ENCODE peak calls at places on chromosomes 16 and 17, in four cellular contexts. K, L, S and O are unnamed samples. For H4K20me1, the result is how much of the 10 kb centered on the place peaks cover.

GRCh38 chr17:48149174-48150106 is 41.9 kb downstream of the SNX11 start:
- DNase-seq in L (no peak), K (no peak), S (no peak), O (no peak)

GRCh38 chr17:76121932-76122383 is 18.4 kb upstream of the EXOC7 start:
- DNase-seq in S (no peak), K (no peak), L (no peak), O (no peak)

GRCh38 chr17:7673239-7673638 is 14.1 kb downstream of the TP53 start:
- DNase-seq in L (no peak), S (peak), K (no peak), O (peak)

GRCh38 chr17:58516644-58517377 is 2.4 kb upstream of the MTMR4 start:
- DNase-seq in L (no peak), K (no peak), S (no peak), O (no peak)

GRCh38 chr16:1820096-1820972 is 6.3 kb downstream of the HAGH start:
- DNase-seq in S (no peak), L (no peak), K (no peak), O (no peak)

GRCh38 chr17:76497979-76498885 is 3.0 kb downstream of the RHBDF2 start:
- DNase-seq in L (peak), S (peak), K (peak), O (no peak)

GRCh38 chr16:2531696-2532493 is 687 bp upstream of the CEMP1 start:
- DNase-seq in K (peak), L (peak), S (peak), O (peak)

GRCh38 chr17:52035336-52035915 is 123.1 kb downstream of the CA10 start:
- DNase-seq in L (no peak), S (no peak), K (no peak), O (no peak)

GRCh38 chr16:3023669-3024478 is at the start of the genes HCFC1R1 and THOC6:
- DNase-seq in S (peak), L (peak), K (peak), O (peak)

GRCh38 chr17:34291721-34292348 is 6.3 kb downstream of the CCL11 start:
- DNase-seq in L (no peak), K (no peak), S (peak), O (no peak)

GRCh38 chr16:57032931-57033330 is 43.6 kb downstream of the NLRC5 start:
- DNase-seq in K (no peak), L (no peak), S (no peak), O (no peak)

GRCh38 chr17:41057547-41057946 is 2.4 kb downstream of the KRTAP2-3 start:
- DNase-seq in S (no peak), K (no peak), L (no peak), O (peak)

GRCh38 chr16:89481556-89481955 is 8.8 kb downstream of the ANKRD11 start:
- DNase-seq in L (no peak), S (no peak), K (no peak), O (peak)

GRCh38 chr17:50280801-50281441 is 6.7 kb downstream of the TMEM92 start:
- DNase-seq in S (no peak), L (no peak), K (no peak), O (no peak)
- H3K4me2 ChIP-seq in S (no peak), L (no peak), K (no peak), O (no peak)

GRCh38 chr17:82097187-82097918 is 683 bp downstream of the FASN start:
- DNase-seq in L (no peak), K (peak), S (peak), O (peak)
- H2AFZ ChIP-seq in L (no peak), K (peak), S (no peak), O (no peak)

DNA sequence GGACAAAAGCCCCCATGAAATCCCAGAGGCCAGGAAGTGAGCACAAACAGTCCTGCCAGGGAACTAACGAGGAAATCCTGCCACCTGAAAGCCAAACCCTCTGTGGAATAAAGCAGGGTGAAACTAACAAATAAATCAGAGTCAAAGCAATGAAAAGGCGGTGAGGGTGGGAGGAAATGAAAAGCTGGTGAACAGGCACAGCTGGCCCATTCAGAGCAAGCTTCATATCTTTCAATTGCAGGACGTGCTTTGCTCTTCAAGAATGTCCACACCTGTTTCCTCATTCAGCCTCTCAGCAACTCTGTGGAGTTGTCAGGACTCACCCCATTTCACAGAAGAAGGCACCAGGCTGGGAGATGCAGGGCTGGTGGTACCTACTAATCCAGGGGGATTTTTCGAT is 108.0 kb downstream of the ABCC12 start:
- DNase-seq in L (no peak), S (no peak), K (no peak), O (peak)
- H4K20me1 ChIP-seq in L (under half), S (under half), K (under half), O (under half)

DNA sequence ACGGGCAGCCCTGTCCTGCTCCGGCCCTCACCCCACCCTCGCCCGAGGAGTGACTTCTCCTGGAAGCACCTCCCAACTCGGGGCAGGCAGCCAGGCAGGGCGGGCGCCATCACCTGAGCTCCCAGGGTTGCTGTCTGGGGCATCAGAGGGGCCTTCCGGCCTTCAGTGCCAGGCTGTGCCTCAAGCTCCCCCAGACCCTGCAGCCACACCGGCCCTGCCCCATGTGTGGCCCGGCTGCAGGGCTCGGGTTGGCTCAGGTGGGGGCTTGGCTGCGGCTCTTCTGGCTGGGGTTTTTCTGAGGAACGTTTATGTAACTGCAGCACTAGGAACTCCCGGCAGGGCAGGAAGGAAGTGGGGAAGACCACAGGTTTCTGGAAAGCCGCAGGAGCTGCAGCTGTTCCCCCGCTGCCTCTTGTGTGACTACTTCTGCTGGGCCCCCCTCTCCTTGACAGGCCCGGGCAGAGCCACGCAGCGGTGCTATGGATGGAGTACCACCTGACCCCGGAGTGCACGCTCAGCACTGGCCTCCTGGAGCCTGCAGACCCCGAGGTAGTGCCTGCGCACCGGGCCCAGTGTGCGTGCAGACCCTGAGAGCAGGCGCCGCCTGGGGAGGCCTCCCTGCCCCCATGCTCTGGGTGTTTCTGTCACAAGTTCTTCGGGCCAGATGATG is 45.6 kb downstream of the PRMT7 start:
- DNase-seq in S (no peak), L (no peak), K (no peak), O (no peak)
- H3K4me2 ChIP-seq in S (no peak), L (peak), K (no peak), O (no peak)

DNA sequence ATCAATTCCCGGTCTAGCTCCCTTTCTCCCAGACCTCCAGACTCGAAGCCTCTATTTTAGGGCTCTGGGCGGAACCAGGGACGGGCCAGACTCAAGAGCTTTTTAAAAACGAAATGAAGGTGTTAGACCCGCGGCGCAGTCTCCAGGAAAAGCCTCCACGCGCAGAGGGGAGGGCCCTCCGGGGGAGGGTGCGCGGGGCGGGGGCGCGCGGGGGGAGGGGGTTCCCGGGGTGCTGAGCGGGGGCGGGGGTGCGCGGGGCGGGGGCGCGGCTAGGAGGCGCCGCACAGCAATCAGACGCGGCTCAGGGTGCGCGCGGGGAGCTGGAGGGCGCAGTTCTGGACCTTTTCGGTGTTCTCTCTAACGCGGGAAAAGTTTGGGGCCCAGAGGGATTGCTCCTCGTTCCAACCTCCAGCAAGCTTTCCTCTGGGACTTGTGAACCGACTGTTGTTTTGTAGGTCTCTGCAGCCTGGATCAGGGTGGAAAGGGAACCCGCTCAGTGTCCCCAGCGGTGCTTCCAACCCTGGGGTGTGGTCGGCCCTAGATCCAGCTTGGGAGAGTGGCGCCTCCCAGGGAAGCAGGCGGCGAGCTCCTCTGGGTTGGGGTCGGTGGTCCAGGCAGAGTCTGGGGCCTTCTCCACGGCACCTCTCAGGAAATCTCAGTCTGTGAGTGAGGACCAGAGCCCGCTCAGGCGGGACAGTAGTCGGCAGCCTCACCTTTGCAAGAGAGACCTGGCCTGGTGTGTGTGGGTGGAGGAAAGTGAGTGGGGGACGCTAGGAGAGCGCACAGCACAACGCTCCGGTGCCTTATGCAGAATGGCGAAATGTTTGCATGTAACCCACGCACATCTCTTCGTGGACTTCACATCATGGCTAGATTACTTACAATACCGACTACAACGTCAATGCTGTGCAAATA is 2.0 kb downstream of the AHSP start:
- DNase-seq in K (no peak), L (no peak), S (no peak), O (no peak)
- H2AFZ ChIP-seq in K (peak), L (no peak), S (no peak), O (no peak)

DNA sequence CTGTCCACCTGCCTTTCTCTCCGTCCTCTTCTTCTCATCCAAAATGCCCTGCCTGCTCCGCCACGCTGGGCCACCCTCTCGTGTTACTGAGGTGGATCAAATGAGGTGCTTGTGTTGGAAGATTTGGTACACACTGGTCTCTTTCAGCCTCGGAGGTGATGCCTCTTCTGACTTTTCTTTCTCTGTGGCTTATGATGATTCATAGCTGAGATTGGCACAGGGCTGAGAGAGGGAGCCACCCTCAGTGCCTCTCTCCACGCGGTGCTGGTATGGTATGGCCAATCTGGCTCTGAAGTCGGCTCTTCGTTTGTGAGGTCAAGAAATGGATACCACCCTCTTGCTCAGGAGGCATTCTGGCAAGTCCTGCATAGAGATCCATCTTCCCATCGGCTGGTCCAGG is 82.4 kb downstream of the PLCG2 start:
- DNase-seq in L (no peak), K (no peak), S (peak), O (no peak)
- H4K20me1 ChIP-seq in L (under half), K (under half), S (under half), O (under half)

DNA sequence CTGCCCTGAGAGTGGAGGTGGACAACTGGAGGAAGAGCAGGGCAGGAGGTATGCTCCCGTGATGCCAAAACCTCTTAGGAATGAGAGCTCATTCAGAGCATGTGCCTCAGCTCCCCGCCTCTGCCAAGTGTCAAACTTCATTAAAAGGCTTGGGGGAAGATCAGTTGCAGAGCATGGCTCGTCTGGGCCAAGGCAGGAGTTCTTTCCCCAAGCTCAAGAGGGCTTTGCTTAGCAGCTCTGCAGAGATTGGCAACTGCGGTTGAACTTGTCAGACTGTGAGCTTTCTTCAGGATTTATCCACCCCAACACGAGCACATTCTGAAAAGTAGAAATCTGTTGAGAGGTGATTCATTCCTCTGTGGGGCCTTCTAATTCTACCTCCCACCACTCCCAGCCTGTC is 248.1 kb downstream of the HS3ST3A1 start:
- DNase-seq in L (no peak), S (no peak), K (peak), O (no peak)
- H3K4me2 ChIP-seq in L (no peak), S (no peak), K (no peak), O (no peak)

DNA sequence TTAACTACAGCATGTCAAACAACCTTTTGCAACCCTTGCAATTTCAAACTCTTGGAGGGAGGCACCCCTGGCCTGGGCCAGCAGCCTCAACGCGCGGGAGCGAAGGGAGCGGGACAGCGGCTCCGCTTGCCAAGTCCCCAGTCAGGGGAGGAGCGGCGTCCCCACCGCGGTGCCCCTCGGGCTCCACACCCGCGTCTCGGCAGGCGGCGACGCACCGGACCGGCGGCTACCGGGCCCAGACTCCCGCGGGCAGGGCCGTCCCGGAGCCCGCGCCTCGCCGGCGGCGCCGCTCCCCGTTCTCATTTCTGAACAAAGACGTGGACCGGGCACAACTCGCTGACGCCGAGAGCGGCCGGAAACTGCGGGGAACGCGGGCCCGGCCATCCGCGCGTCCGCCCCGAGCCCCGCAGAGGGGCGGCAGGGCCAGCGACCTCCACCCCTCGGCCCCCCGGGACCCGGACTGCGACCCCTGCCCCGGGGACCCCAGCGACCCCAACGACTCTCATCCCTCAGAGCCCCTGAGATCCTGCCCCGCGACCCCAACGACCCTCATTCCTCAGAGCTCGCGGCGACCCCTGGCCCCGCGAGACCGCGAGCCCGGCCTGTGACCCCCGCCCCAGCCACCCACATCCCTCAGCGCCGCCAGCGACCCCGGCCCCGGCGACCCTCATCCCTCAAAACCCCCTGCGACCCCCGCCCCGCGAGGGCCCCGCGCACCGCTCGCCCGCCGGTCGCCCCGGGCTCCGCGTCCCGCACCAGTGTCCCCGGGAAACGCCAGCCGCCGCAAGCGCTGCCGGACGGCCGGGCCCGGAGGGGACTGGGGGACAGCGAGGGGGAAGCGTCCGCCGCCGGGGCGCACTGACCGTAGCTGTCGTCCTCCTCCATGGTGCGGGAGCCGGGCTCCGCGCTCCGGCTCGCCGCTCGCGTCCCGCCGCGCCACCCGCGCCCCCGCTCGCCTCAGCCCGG is at the start of gene CYTH1:
- DNase-seq in S (peak), K (no peak), L (no peak), O (peak)
- H2AFZ ChIP-seq in S (peak), K (peak), L (peak), O (peak)